ENCODE peak calls at places on chromosome 19, in five cellular contexts. G, W, P, B and M are unnamed samples.

GRCh38 chr19:1651061-1651547 is 1.3 kb downstream of the TCF3 start:
- DNase-seq in G (no peak), W (no peak), P (no peak), B (peak; percentile 54), M (no peak)

GRCh38 chr19:56132316-56132822 is 8.7 kb upstream of the ZNF444 start:
- DNase-seq in G (no peak), W (no peak), P (no peak), B (no peak), M (no peak)

GRCh38 chr19:13839193-13839937 is 37.6 kb upstream of the NANOS3 start:
- DNase-seq in G (peak; percentile 84), W (no peak), P (no peak), B (peak; percentile 80), M (peak; percentile 63)

GRCh38 chr19:888615-889385 is 4.2 kb downstream of the MED16 start:
- DNase-seq in G (no peak), W (no peak), P (no peak), B (no peak), M (no peak)

GRCh38 chr19:28169168-28169862 is 1043.6 kb downstream of the UQCRFS1 start:
- DNase-seq in G (no peak), W (no peak), P (no peak), B (no peak), M (no peak)

GRCh38 chr19:35852029-35852780 is at the start of gene NPHS1:
- DNase-seq in G (no peak), W (no peak), P (no peak), B (no peak), M (no peak)

GRCh38 chr19:27744926-27745844 is 1467.8 kb downstream of the UQCRFS1 start:
- DNase-seq in G (no peak), W (no peak), P (no peak), B (no peak), M (no peak)

GRCh38 chr19:41415154-41415571 is 12.0 kb downstream of the B3GNT8 start:
- DNase-seq in G (no peak), W (no peak), P (no peak), B (no peak), M (no peak)

GRCh38 chr19:31733591-31733990 is 384.4 kb upstream of the TSHZ3 start:
- DNase-seq in G (no peak), W (no peak), P (no peak), B (no peak), M (no peak)

GRCh38 chr19:31962565-31962996 is 382.8 kb upstream of the ZNF507 start:
- DNase-seq in G (no peak), W (no peak), P (no peak), B (peak; percentile 43), M (no peak)

GRCh38 chr19:2603320-2603719 is 99.2 kb downstream of the GNG7 start:
- DNase-seq in G (no peak), W (no peak), P (no peak), B (peak; percentile 65), M (no peak)

GRCh38 chr19:49573451-49573850 is 6.9 kb downstream of the NOSIP start:
- DNase-seq in G (no peak), W (no peak), P (no peak), B (no peak), M (peak; percentile 22)

DNA sequence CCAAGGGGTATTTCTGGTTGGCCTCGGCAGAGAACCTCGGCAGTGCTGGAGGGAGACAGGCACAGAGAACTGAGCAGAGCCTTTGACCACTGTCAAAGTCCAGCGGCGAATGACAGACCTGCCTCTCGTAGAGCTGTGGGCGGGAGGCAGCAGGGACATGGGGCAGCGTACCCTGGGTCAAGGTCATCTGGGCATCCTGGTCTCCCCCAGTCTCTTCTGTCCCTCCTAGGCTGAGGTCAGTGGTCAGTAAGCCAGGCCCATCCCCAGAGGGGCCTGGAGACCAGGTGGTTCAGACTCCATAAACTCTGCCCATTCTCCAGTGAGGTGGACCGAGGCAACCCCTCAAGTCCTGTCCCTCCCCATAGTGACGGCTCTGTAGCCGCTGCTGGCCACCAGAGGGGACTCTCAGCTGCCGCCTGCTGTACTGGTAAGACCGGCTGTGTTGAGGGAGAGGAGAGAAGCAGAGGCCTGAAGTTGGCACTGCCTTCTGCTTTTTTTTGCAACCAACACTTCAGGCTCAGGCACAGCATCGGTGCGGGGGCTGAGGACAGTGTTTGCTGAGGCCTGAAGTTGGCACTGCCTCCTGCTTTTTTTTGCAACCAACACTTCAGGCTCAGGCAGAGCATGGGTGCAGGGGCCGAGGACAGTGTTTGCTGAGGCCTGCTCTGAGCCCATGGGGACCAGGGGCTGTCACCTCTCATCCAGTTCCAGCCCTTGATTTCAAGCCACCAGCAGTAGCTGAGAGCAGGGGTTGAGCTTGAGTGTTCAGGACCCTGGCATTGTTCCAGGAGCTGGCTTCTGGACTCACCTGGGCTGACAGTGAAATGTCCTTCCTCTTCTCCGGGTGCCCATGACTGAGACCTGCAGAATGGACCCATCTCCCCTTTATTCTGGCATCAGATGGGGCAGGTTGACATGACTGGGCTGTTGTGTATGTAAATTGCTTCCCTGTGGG is at the start of gene PGLYRP2:
- DNase-seq in G (no peak), W (no peak), P (no peak), B (no peak), M (no peak)
- TF ChIP-seq CTCF in G (no peak), W (no peak), P (peak; percentile 31), B (no peak), M (peak; percentile 24)

GRCh38 chr19:46191356-46191755 is 38.2 kb upstream of the IGFL1 start:
- DNase-seq in G (no peak), W (no peak), P (no peak), B (no peak), M (no peak)
- H3K27ac ChIP-seq in G (no peak overlapping the region), W (no peak overlapping the region), P (no peak overlapping the region), B (no peak overlapping the region), M (no peak overlapping the region)

GRCh38 chr19:18856385-18857126 is 24.8 kb downstream of the UPF1 start:
- DNase-seq in G (no peak), W (no peak), P (no peak), B (no peak), M (no peak)
- TF ChIP-seq CTCF in G (no peak), W (peak; percentile 50), P (peak; percentile 40), B (no peak), M (peak; percentile 54)

GRCh38 chr19:18013210-18013609 is 5.2 kb downstream of the ARRDC2 start:
- DNase-seq in G (no peak), W (no peak), P (no peak), B (no peak), M (no peak)
- H3K27ac ChIP-seq in G (peak overlapping the region; percentile 43), W (no peak overlapping the region), P (no peak overlapping the region), B (no peak overlapping the region), M (no peak overlapping the region)